ENCODE peak calls at places on chromosome X, in four cellular contexts. Q, G, A and C are unnamed samples.

GRCh38 chrX:21735038-21735752 is 22.7 kb downstream of the SMPX start:
- DNase-seq in Q (no peak), G (peak; percentile 83), A (no peak), C (no peak)

GRCh38 chrX:132591719-132592275 is 103.0 kb upstream of the MBNL3 start:
- DNase-seq in Q (no peak), G (no peak), A (no peak), C (no peak)

GRCh38 chrX:13760428-13760827 is 25.9 kb downstream of the OFD1 start:
- DNase-seq in Q (no peak), G (no peak), A (no peak), C (no peak)

GRCh38 chrX:10722804-10723364 is 102.5 kb upstream of the MID1 start:
- DNase-seq in Q (peak; percentile 41), G (peak; percentile 33), A (peak; percentile 40), C (peak; percentile 25)

GRCh38 chrX:130637591-130637990 is 235.8 kb downstream of the RBMX2 start:
- DNase-seq in Q (no peak), G (peak; percentile 23), A (peak; percentile 11), C (no peak)

GRCh38 chrX:41275661-41276609 is 58.0 kb upstream of the DDX3X start:
- DNase-seq in Q (peak; percentile 50), G (peak; percentile 48), A (no peak), C (peak; percentile 72)

GRCh38 chrX:134990475-134991473 is at the start of gene SMIM10:
- DNase-seq in Q (peak; percentile 14), G (peak; percentile 79), A (peak; percentile 11), C (peak; percentile 24)

GRCh38 chrX:11381464-11381863 is 88.3 kb downstream of the AMELX start:
- DNase-seq in Q (peak; percentile 65), G (peak; percentile 45), A (peak; percentile 24), C (peak; percentile 2)

GRCh38 chrX:67612231-67612630 is 68.4 kb downstream of the AR start:
- DNase-seq in Q (no peak), G (peak; percentile 69), A (no peak), C (no peak)

GRCh38 chrX:145848451-145848850 is 30.8 kb downstream of the SLITRK2 start:
- DNase-seq in Q (no peak), G (no peak), A (no peak), C (no peak)

GRCh38 chrX:110563276-110563675 is 204.6 kb downstream of the RTL9 start:
- DNase-seq in Q (no peak), G (peak; percentile 80), A (peak; percentile 23), C (no peak)

GRCh38 chrX:153731117-153731844 is 6.6 kb downstream of the ABCD1 start:
- DNase-seq in Q (peak; percentile 13), G (no peak), A (no peak), C (no peak)

GRCh38 chrX:71650333-71650969 is 16.9 kb upstream of the LOC101059915 start:
- DNase-seq in Q (peak; percentile 71), G (no peak), A (no peak), C (peak; percentile 50)

GRCh38 chrX:16144420-16144819 is 21.1 kb downstream of the GRPR start:
- DNase-seq in Q (no peak), G (peak; percentile 38), A (no peak), C (no peak)

GRCh38 chrX:3550160-3550765 is 163.2 kb downstream of the PRKX start:
- DNase-seq in Q (peak; percentile 0), G (peak; percentile 12), A (no peak), C (no peak)

GRCh38 chrX:93985621-93986020 is 311.6 kb downstream of the FAM133A start:
- DNase-seq in Q (no peak), G (no peak), A (no peak), C (no peak)

GRCh38 chrX:75781618-75782017 is 3.4 kb downstream of the MAGEE2 start:
- DNase-seq in Q (no peak), G (no peak), A (no peak), C (no peak)

GRCh38 chrX:150879855-150880807 is 18.3 kb downstream of the CD99L2 start:
- DNase-seq in Q (peak; percentile 76), G (no peak), A (no peak), C (no peak)

GRCh38 chrX:70437011-70437410 is 7.6 kb upstream of the DLG3 start:
- DNase-seq in Q (no peak), G (no peak), A (no peak), C (no peak)

GRCh38 chrX:8906299-8906698 is 105.1 kb upstream of the FAM9A start:
- DNase-seq in Q (no peak), G (no peak), A (no peak), C (no peak)

GRCh38 chrX:42505057-42505456 is 272.9 kb downstream of the PPP1R2C start:
- DNase-seq in Q (no peak), G (no peak), A (no peak), C (no peak)

GRCh38 chrX:19750028-19750786 is 137.2 kb downstream of the SH3KBP1 start:
- DNase-seq in Q (peak; percentile 79), G (no peak), A (no peak), C (no peak)

GRCh38 chrX:117996918-117997480 is 119.6 kb downstream of the KLHL13 start:
- DNase-seq in Q (peak; percentile 19), G (peak; percentile 23), A (no peak), C (peak; percentile 1)

GRCh38 chrX:21944136-21944615 is 3.7 kb downstream of the SMS start:
- DNase-seq in Q (no peak), G (no peak), A (no peak), C (no peak)

GRCh38 chrX:70592091-70592490 is 147.5 kb downstream of the DLG3 start:
- DNase-seq in Q (no peak), G (peak; percentile 55), A (peak; percentile 27), C (no peak)

GRCh38 chrX:139890991-139891700 is 41.7 kb downstream of the ATP11C start:
- DNase-seq in Q (no peak), G (peak; percentile 80), A (peak; percentile 45), C (no peak)

GRCh38 chrX:72381439-72382198 is 75.9 kb upstream of the CITED1 start:
- DNase-seq in Q (no peak), G (peak; percentile 21), A (no peak), C (no peak)

GRCh38 chrX:31070057-31070468 is 1.8 kb downstream of the FTHL17 start:
- DNase-seq in Q (peak; percentile 50), G (no peak), A (no peak), C (peak; percentile 36)

GRCh38 chrX:151621422-151621821 is 57.9 kb downstream of the PASD1 start:
- DNase-seq in Q (no peak), G (no peak), A (no peak), C (no peak)

GRCh38 chrX:23317799-23318724 is 16.6 kb upstream of the PTCHD1 start:
- DNase-seq in Q (peak; percentile 43), G (no peak), A (no peak), C (peak; percentile 58)

DNA sequence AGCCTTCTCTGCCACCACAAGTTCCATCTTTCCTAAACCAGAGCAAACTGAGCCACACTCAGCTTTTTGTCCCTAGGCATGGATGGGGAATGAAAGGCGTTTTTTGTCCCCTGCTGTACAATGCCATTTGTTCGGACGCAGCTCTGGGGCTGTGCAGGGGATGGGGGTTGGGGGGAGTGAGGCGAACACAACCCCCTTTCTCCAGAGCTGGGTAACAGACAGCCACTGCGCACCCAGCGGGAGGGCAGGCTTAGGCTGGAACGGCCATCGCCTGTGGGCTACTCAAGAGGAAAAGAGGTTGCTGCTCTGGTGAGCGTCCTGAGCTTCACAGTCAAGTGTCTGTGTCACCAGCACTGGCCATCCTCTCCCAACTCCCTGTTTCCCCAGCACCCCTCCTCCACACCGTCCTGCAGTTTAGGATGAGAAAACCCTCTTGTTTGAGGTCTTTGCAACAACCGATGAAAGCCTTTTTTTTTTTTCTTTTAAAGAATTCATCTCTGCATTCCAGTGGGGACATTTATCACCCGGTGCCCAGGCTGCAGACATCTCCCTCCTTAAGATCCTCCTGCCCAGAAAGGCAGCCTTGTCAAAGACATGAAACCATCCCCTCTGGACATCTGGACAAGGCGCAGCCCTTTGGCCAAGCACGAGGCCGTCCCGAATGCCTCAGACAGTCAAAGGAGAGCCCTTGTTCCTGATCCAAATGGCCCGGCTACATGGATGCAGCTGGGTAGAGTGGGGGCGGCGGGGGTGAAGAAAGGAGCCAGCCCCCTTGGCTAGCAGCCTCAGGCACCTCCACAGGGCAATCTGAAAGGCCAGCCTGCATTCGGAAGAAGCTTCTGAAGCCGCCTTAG is 419.5 kb downstream of the BCOR start:
- DNase-seq in Q (no peak), G (peak; percentile 15), A (no peak), C (no peak)
- TF ChIP-seq CTCF in Q (no peak), G (no peak), A (no peak), C (no peak)

GRCh38 chrX:104165894-104166734 is at the start of gene FAM199X:
- DNase-seq in Q (peak; percentile 93), G (peak; percentile 85), A (peak; percentile 51), C (peak; percentile 91)
- TF ChIP-seq CTCF in Q (peak; percentile 58), G (peak; percentile 51), A (peak; percentile 51), C (peak; percentile 4)

GRCh38 chrX:120514236-120514635 is 45.1 kb upstream of the LAMP2 start:
- DNase-seq in Q (peak; percentile 15), G (peak; percentile 8), A (no peak), C (peak; percentile 5)
- TF ChIP-seq CTCF in Q (peak; percentile 22), G (peak; percentile 34), A (peak; percentile 43), C (no peak)

GRCh38 chrX:154833746-154834274 is 652 bp downstream of the SMIM9 start:
- DNase-seq in Q (no peak), G (no peak), A (no peak), C (no peak)

GRCh38 chrX:154827624-154828408 is 6.6 kb downstream of the SMIM9 start:
- DNase-seq in Q (peak; percentile 70), G (no peak), A (no peak), C (peak; percentile 42)

GRCh38 chrX:154827194-154827593 is 7.3 kb downstream of the SMIM9 start:
- DNase-seq in Q (no peak), G (peak; percentile 6), A (no peak), C (no peak)

GRCh38 chrX:154829102-154829501 is 5.4 kb downstream of the SMIM9 start:
- DNase-seq in Q (no peak), G (no peak), A (no peak), C (no peak)

GRCh38 chrX:154829926-154830442 is 4.5 kb downstream of the SMIM9 start:
- DNase-seq in Q (no peak), G (no peak), A (no peak), C (no peak)
- TF ChIP-seq CTCF in Q (no peak), G (no peak), A (no peak), C (no peak)

GRCh38 chrX:106791495-106791894 is 11.0 kb upstream of the TBC1D8B start:
- DNase-seq in Q (peak; percentile 11), G (peak; percentile 13), A (peak; percentile 2), C (no peak)
- TF ChIP-seq CTCF in Q (no peak), G (peak; percentile 28), A (peak; percentile 34), C (no peak)